ENCODE peak calls at places on chromosome 6, in ten cellular contexts. One of them, this sample, is unnamed.

GRCh38 chr6:96794980-96795379 is 42.3 kb downstream of the GPR63 start:
- DNase-seq in heart right ventricle: no peak
- DNase-seq in IMR-90: peak
- DNase-seq in psoas muscle: no peak
- DNase-seq in nephron progenitor cell: no peak
- DNase-seq in esophagus muscularis mucosa: no peak
- DNase-seq in upper lobe of left lung: no peak
- DNase-seq in lower lobe of right lung: no peak
- DNase-seq in spleen: no peak
- DNase-seq in heart left ventricle: no peak
- DNase-seq in this sample: no peak

GRCh38 chr6:143271024-143271423 is 179.5 kb downstream of the ADAT2 start:
- DNase-seq in nephron progenitor cell: no peak
- DNase-seq in heart left ventricle: no peak
- DNase-seq in spleen: no peak
- DNase-seq in IMR-90: peak
- DNase-seq in lower lobe of right lung: no peak
- DNase-seq in psoas muscle: no peak
- DNase-seq in esophagus muscularis mucosa: no peak
- DNase-seq in heart right ventricle: no peak
- DNase-seq in upper lobe of left lung: no peak
- DNase-seq in this sample: no peak

GRCh38 chr6:122790740-122791679 is 2.0 kb downstream of the SMPDL3A start:
- DNase-seq in IMR-90: peak
- DNase-seq in psoas muscle: no peak
- DNase-seq in nephron progenitor cell: no peak
- DNase-seq in heart right ventricle: no peak
- DNase-seq in upper lobe of left lung: peak
- DNase-seq in spleen: no peak
- DNase-seq in esophagus muscularis mucosa: no peak
- DNase-seq in heart left ventricle: no peak
- DNase-seq in lower lobe of right lung: no peak
- DNase-seq in this sample: no peak

GRCh38 chr6:143592335-143592734 is 80.8 kb upstream of the FUCA2 start:
- DNase-seq in spleen: no peak
- DNase-seq in psoas muscle: no peak
- DNase-seq in lower lobe of right lung: no peak
- DNase-seq in esophagus muscularis mucosa: no peak
- DNase-seq in heart left ventricle: no peak
- DNase-seq in IMR-90: no peak
- DNase-seq in upper lobe of left lung: no peak
- DNase-seq in heart right ventricle: no peak
- DNase-seq in nephron progenitor cell: no peak
- DNase-seq in this sample: no peak

GRCh38 chr6:158131926-158132325 is 36.1 kb downstream of the SERAC1 start:
- DNase-seq in spleen: no peak
- DNase-seq in lower lobe of right lung: no peak
- DNase-seq in heart left ventricle: no peak
- DNase-seq in nephron progenitor cell: no peak
- DNase-seq in esophagus muscularis mucosa: no peak
- DNase-seq in IMR-90: peak
- DNase-seq in psoas muscle: no peak
- DNase-seq in upper lobe of left lung: no peak
- DNase-seq in heart right ventricle: no peak
- DNase-seq in this sample: no peak

GRCh38 chr6:133863228-133863627 is 25.7 kb upstream of the TCF21 start:
- DNase-seq in IMR-90: no peak
- DNase-seq in lower lobe of right lung: no peak
- DNase-seq in heart left ventricle: no peak
- DNase-seq in upper lobe of left lung: no peak
- DNase-seq in heart right ventricle: no peak
- DNase-seq in nephron progenitor cell: no peak
- DNase-seq in esophagus muscularis mucosa: no peak
- DNase-seq in psoas muscle: no peak
- DNase-seq in spleen: no peak
- DNase-seq in this sample: no peak

GRCh38 chr6:153059311-153059710 is 56.8 kb upstream of the MTRF1L start:
- DNase-seq in spleen: no peak
- DNase-seq in heart right ventricle: no peak
- DNase-seq in psoas muscle: no peak
- DNase-seq in nephron progenitor cell: no peak
- DNase-seq in upper lobe of left lung: no peak
- DNase-seq in IMR-90: no peak
- DNase-seq in heart left ventricle: no peak
- DNase-seq in lower lobe of right lung: no peak
- DNase-seq in esophagus muscularis mucosa: no peak
- DNase-seq in this sample: no peak

GRCh38 chr6:111024661-111025060 is 42.8 kb downstream of the RPF2 start:
- DNase-seq in spleen: no peak
- DNase-seq in heart right ventricle: no peak
- DNase-seq in upper lobe of left lung: no peak
- DNase-seq in IMR-90: no peak
- DNase-seq in esophagus muscularis mucosa: no peak
- DNase-seq in nephron progenitor cell: no peak
- DNase-seq in heart left ventricle: no peak
- DNase-seq in psoas muscle: no peak
- DNase-seq in lower lobe of right lung: no peak
- DNase-seq in this sample: no peak

GRCh38 chr6:158256746-158257424 is 55.4 kb upstream of the TULP4 start:
- DNase-seq in spleen: no peak
- DNase-seq in psoas muscle: no peak
- DNase-seq in heart left ventricle: no peak
- DNase-seq in nephron progenitor cell: no peak
- DNase-seq in upper lobe of left lung: no peak
- DNase-seq in esophagus muscularis mucosa: no peak
- DNase-seq in IMR-90: no peak
- DNase-seq in lower lobe of right lung: no peak
- DNase-seq in heart right ventricle: no peak
- DNase-seq in this sample: no peak

GRCh38 chr6:166523782-166524569 is 62.5 kb downstream of the RAMACL start:
- DNase-seq in heart left ventricle: no peak
- DNase-seq in lower lobe of right lung: no peak
- DNase-seq in upper lobe of left lung: no peak
- DNase-seq in nephron progenitor cell: no peak
- DNase-seq in heart right ventricle: no peak
- DNase-seq in psoas muscle: no peak
- DNase-seq in esophagus muscularis mucosa: no peak
- DNase-seq in IMR-90: no peak
- DNase-seq in spleen: no peak
- DNase-seq in this sample: no peak

GRCh38 chr6:6749791-6750434 is 161.4 kb downstream of the LY86 start:
- DNase-seq in IMR-90: peak
- DNase-seq in lower lobe of right lung: peak
- DNase-seq in psoas muscle: peak
- DNase-seq in esophagus muscularis mucosa: no peak
- DNase-seq in heart left ventricle: peak
- DNase-seq in heart right ventricle: peak
- DNase-seq in upper lobe of left lung: peak
- DNase-seq in spleen: no peak
- DNase-seq in nephron progenitor cell: peak
- DNase-seq in this sample: no peak

GRCh38 chr6:119324718-119325117 is 24.8 kb downstream of the MAN1A1 start:
- DNase-seq in IMR-90: no peak
- DNase-seq in esophagus muscularis mucosa: no peak
- DNase-seq in nephron progenitor cell: no peak
- DNase-seq in spleen: no peak
- DNase-seq in upper lobe of left lung: no peak
- DNase-seq in heart right ventricle: no peak
- DNase-seq in psoas muscle: no peak
- DNase-seq in lower lobe of right lung: no peak
- DNase-seq in heart left ventricle: no peak
- DNase-seq in this sample: no peak

GRCh38 chr6:87755697-87756671 is 54.0 kb upstream of the AKIRIN2 start:
- DNase-seq in spleen: no peak
- DNase-seq in heart left ventricle: no peak
- DNase-seq in lower lobe of right lung: no peak
- DNase-seq in psoas muscle: no peak
- DNase-seq in upper lobe of left lung: no peak
- DNase-seq in IMR-90: peak
- DNase-seq in heart right ventricle: no peak
- DNase-seq in esophagus muscularis mucosa: no peak
- DNase-seq in nephron progenitor cell: no peak
- DNase-seq in this sample: no peak

GRCh38 chr6:139028658-139029469 is at the start of gene ABRACL:
- DNase-seq in heart right ventricle: peak
- DNase-seq in lower lobe of right lung: peak
- DNase-seq in upper lobe of left lung: peak
- DNase-seq in spleen: peak
- DNase-seq in esophagus muscularis mucosa: no peak
- DNase-seq in heart left ventricle: peak
- DNase-seq in nephron progenitor cell: peak
- DNase-seq in psoas muscle: peak
- DNase-seq in IMR-90: peak
- DNase-seq in this sample: no peak

GRCh38 chr6:88882536-88882935 is 80.9 kb downstream of the RNGTT start:
- DNase-seq in heart right ventricle: no peak
- DNase-seq in lower lobe of right lung: no peak
- DNase-seq in esophagus muscularis mucosa: no peak
- DNase-seq in nephron progenitor cell: no peak
- DNase-seq in upper lobe of left lung: no peak
- DNase-seq in psoas muscle: no peak
- DNase-seq in heart left ventricle: no peak
- DNase-seq in spleen: no peak
- DNase-seq in IMR-90: no peak
- DNase-seq in this sample: no peak

GRCh38 chr6:145151624-145152023 is 583.7 kb downstream of the EPM2A start:
- DNase-seq in nephron progenitor cell: no peak
- DNase-seq in lower lobe of right lung: no peak
- DNase-seq in heart left ventricle: no peak
- DNase-seq in heart right ventricle: no peak
- DNase-seq in IMR-90: peak
- DNase-seq in esophagus muscularis mucosa: no peak
- DNase-seq in psoas muscle: no peak
- DNase-seq in spleen: no peak
- DNase-seq in upper lobe of left lung: no peak
- DNase-seq in this sample: no peak

GRCh38 chr6:125197795-125198269 is 44.3 kb downstream of the TPD52L1 start:
- DNase-seq in nephron progenitor cell: peak
- DNase-seq in spleen: no peak
- DNase-seq in psoas muscle: peak
- DNase-seq in IMR-90: peak
- DNase-seq in esophagus muscularis mucosa: no peak
- DNase-seq in heart right ventricle: peak
- DNase-seq in lower lobe of right lung: peak
- DNase-seq in heart left ventricle: peak
- DNase-seq in upper lobe of left lung: peak
- DNase-seq in this sample: no peak

GRCh38 chr6:158854214-158855101 is 35.3 kb upstream of the EZR start:
- DNase-seq in spleen: no peak
- DNase-seq in IMR-90: peak
- DNase-seq in heart left ventricle: no peak
- DNase-seq in lower lobe of right lung: no peak
- DNase-seq in heart right ventricle: no peak
- DNase-seq in esophagus muscularis mucosa: no peak
- DNase-seq in nephron progenitor cell: no peak
- DNase-seq in psoas muscle: no peak
- DNase-seq in upper lobe of left lung: no peak
- DNase-seq in this sample: no peak

GRCh38 chr6:31580446-31580755 is 1.8 kb downstream of the LTB start:
- DNase-seq in spleen: no peak
- DNase-seq in nephron progenitor cell: no peak
- DNase-seq in lower lobe of right lung: no peak
- DNase-seq in esophagus muscularis mucosa: no peak
- DNase-seq in psoas muscle: no peak
- DNase-seq in heart left ventricle: no peak
- DNase-seq in upper lobe of left lung: no peak
- DNase-seq in heart right ventricle: no peak
- DNase-seq in IMR-90: no peak
- DNase-seq in this sample: no peak
- TF ChIP-seq CTCF in spleen: no peak
- TF ChIP-seq CTCF in nephron progenitor cell: no peak
- TF ChIP-seq CTCF in lower lobe of right lung: no peak
- TF ChIP-seq CTCF in esophagus muscularis mucosa: no peak
- TF ChIP-seq CTCF in psoas muscle: no peak
- TF ChIP-seq CTCF in heart left ventricle: no peak
- TF ChIP-seq CTCF in upper lobe of left lung: no peak
- TF ChIP-seq CTCF in heart right ventricle: no peak
- TF ChIP-seq CTCF in IMR-90: no peak
- TF ChIP-seq CTCF in this sample: no peak

GRCh38 chr6:100775667-100776066 is 105.5 kb downstream of the ASCC3 start:
- DNase-seq in heart left ventricle: no peak
- DNase-seq in IMR-90: no peak
- DNase-seq in upper lobe of left lung: no peak
- DNase-seq in esophagus muscularis mucosa: no peak
- DNase-seq in psoas muscle: no peak
- DNase-seq in heart right ventricle: no peak
- DNase-seq in nephron progenitor cell: no peak
- DNase-seq in spleen: no peak
- DNase-seq in lower lobe of right lung: no peak
- DNase-seq in this sample: no peak
- TF ChIP-seq CTCF in heart left ventricle: no peak
- TF ChIP-seq CTCF in IMR-90: peak
- TF ChIP-seq CTCF in upper lobe of left lung: no peak
- TF ChIP-seq CTCF in esophagus muscularis mucosa: peak
- TF ChIP-seq CTCF in psoas muscle: no peak
- TF ChIP-seq CTCF in heart right ventricle: no peak
- TF ChIP-seq CTCF in nephron progenitor cell: no peak
- TF ChIP-seq CTCF in spleen: no peak
- TF ChIP-seq CTCF in lower lobe of right lung: no peak
- TF ChIP-seq CTCF in this sample: peak

DNA sequence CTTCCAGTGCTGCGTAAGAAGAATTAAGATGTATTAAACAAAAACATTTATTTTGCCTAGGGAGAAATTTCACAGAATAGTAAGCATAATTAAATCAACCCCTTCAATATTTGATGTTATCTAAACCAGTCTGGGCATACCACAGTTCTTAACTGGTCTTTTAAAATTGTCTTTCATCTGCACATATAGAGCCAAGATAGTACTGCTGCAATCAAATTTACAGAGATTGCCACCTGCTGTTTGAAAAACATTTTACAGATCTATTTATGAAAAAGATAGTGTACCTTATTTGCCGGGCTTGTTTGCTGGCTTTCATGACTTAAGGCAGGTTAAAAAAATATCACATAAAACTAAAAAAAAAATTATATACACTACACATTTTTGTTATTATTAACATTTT is 323.2 kb downstream of the ADGRB3 start:
- DNase-seq in upper lobe of left lung: no peak
- DNase-seq in heart left ventricle: no peak
- DNase-seq in esophagus muscularis mucosa: no peak
- DNase-seq in psoas muscle: no peak
- DNase-seq in IMR-90: no peak
- DNase-seq in spleen: no peak
- DNase-seq in lower lobe of right lung: no peak
- DNase-seq in heart right ventricle: no peak
- DNase-seq in nephron progenitor cell: no peak
- DNase-seq in this sample: no peak
- TF ChIP-seq CTCF in upper lobe of left lung: no peak
- TF ChIP-seq CTCF in heart left ventricle: no peak
- TF ChIP-seq CTCF in esophagus muscularis mucosa: no peak
- TF ChIP-seq CTCF in psoas muscle: no peak
- TF ChIP-seq CTCF in IMR-90: no peak
- TF ChIP-seq CTCF in spleen: no peak
- TF ChIP-seq CTCF in lower lobe of right lung: no peak
- TF ChIP-seq CTCF in heart right ventricle: no peak
- TF ChIP-seq CTCF in nephron progenitor cell: no peak
- TF ChIP-seq CTCF in this sample: peak

DNA sequence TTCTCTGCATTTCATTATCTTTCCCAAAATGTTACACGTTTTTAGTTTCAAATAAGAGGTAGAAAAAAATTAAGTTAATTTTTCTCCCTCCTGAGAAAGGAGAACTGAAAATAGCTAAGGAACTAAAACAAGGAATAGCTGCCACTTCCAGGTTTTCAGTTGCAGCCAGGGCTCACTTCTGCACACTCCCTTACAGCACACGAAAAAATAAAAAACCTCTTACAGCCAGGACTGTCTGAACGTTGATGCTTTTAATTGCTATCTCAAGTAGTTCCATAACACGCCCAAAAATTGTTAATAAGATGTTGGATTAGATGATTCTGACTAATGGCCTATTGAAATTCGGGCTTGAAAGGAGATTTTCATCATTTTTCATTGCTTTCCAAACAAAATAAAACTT is 153.7 kb upstream of the THBS2 start:
- DNase-seq in psoas muscle: no peak
- DNase-seq in IMR-90: no peak
- DNase-seq in heart left ventricle: no peak
- DNase-seq in lower lobe of right lung: no peak
- DNase-seq in esophagus muscularis mucosa: no peak
- DNase-seq in upper lobe of left lung: no peak
- DNase-seq in spleen: no peak
- DNase-seq in nephron progenitor cell: no peak
- DNase-seq in heart right ventricle: no peak
- DNase-seq in this sample: no peak
- TF ChIP-seq CTCF in psoas muscle: no peak
- TF ChIP-seq CTCF in IMR-90: no peak
- TF ChIP-seq CTCF in heart left ventricle: no peak
- TF ChIP-seq CTCF in lower lobe of right lung: no peak
- TF ChIP-seq CTCF in esophagus muscularis mucosa: no peak
- TF ChIP-seq CTCF in upper lobe of left lung: no peak
- TF ChIP-seq CTCF in spleen: no peak
- TF ChIP-seq CTCF in nephron progenitor cell: no peak
- TF ChIP-seq CTCF in heart right ventricle: no peak
- TF ChIP-seq CTCF in this sample: no peak